ENCODE peak calls at places on chromosomes 16 and 17, in seven cellular contexts. U is esophagus squamous epithelium, K is epithelial cell of esophagus, H is RWPE1, A is SK-N-SH, D is left ventricle myocardium inferior, G is brain microvascular endothelial cell. V is an unnamed sample.

GRCh38 chr17:77772461-77772897 is 186.0 kb upstream of the TNRC6C start:
- DNase-seq in U (no peak), K (no peak), H (peak), A (peak), D (peak), G (peak), V (peak)

GRCh38 chr17:30905742-30906100 is 317 bp downstream of the TEFM start:
- DNase-seq in U (no peak), K (no peak), H (peak), A (peak), D (no peak), G (peak), V (peak)

GRCh38 chr17:50783193-50783660 is 15.9 kb upstream of the ANKRD40CL start:
- DNase-seq in U (peak), K (peak), H (peak), A (peak), D (peak), G (peak), V (peak)

GRCh38 chr16:324451-325334 is 27.8 kb downstream of the AXIN1 start:
- DNase-seq in U (no peak), K (peak), H (no peak), A (no peak), D (peak), G (no peak), V (no peak)

GRCh38 chr16:89482824-89483220 is 7.5 kb downstream of the ANKRD11 start:
- DNase-seq in U (no peak), K (no peak), H (no peak), A (no peak), D (no peak), G (no peak), V (no peak)

GRCh38 chr17:56820207-56820606 is 13.5 kb downstream of the C17orf67 start:
- DNase-seq in U (no peak), K (no peak), H (no peak), A (no peak), D (no peak), G (no peak), V (no peak)

GRCh38 chr16:54355251-54355650 is 68.7 kb upstream of the IRX3 start:
- DNase-seq in U (no peak), K (peak), H (no peak), A (no peak), D (no peak), G (peak), V (no peak)

GRCh38 chr16:51839697-51840462 is 688.8 kb upstream of the SALL1 start:
- DNase-seq in U (no peak), K (peak), H (peak), A (no peak), D (no peak), G (no peak), V (no peak)

GRCh38 chr16:58654456-58655214 is 25.0 kb upstream of the CNOT1 start:
- DNase-seq in U (no peak), K (no peak), H (no peak), A (no peak), D (no peak), G (no peak), V (no peak)

GRCh38 chr16:68401871-68402747 is 46.2 kb downstream of the SMPD3 start:
- DNase-seq in U (no peak), K (peak), H (peak), A (no peak), D (no peak), G (peak), V (no peak)

GRCh38 chr16:73916839-73917594 is 379.6 kb upstream of the PSMD7 start:
- DNase-seq in U (no peak), K (no peak), H (no peak), A (no peak), D (peak), G (no peak), V (no peak)

GRCh38 chr16:11309895-11310633 is 28.9 kb upstream of the PRM1 start:
- DNase-seq in U (peak), K (no peak), H (no peak), A (no peak), D (no peak), G (no peak), V (no peak)

GRCh38 chr17:46984892-46985291 is 5.8 kb upstream of the RPRML start:
- DNase-seq in U (no peak), K (no peak), H (no peak), A (no peak), D (no peak), G (no peak), V (no peak)

GRCh38 chr17:42667088-42667951 is 8.2 kb downstream of the TUBG2 start:
- DNase-seq in U (no peak), K (peak), H (peak), A (peak), D (no peak), G (no peak), V (no peak)

GRCh38 chr16:81624718-81625543 is 154.2 kb upstream of the PLCG2 start:
- DNase-seq in U (no peak), K (peak), H (peak), A (no peak), D (no peak), G (no peak), V (no peak)

GRCh38 chr17:60594747-60595146 is 5.2 kb upstream of the PPM1D start:
- DNase-seq in U (no peak), K (no peak), H (no peak), A (no peak), D (no peak), G (no peak), V (no peak)

GRCh38 chr16:1771072-1771863 is at the start of gene NME3:
- DNase-seq in U (no peak), K (peak), H (peak), A (peak), D (peak), G (peak), V (peak)

GRCh38 chr17:74737299-74738050 is 419 bp downstream of the RAB37 start:
- DNase-seq in U (no peak), K (no peak), H (no peak), A (peak), D (no peak), G (no peak), V (peak)

GRCh38 chr16:1152651-1153259 is at the start of gene CACNA1H:
- DNase-seq in U (no peak), K (no peak), H (peak), A (peak), D (peak), G (no peak), V (peak)

GRCh38 chr17:69466905-69467630 is 52.6 kb downstream of the MAP2K6 start:
- DNase-seq in U (no peak), K (peak), H (no peak), A (peak), D (no peak), G (peak), V (no peak)

GRCh38 chr16:50282010-50282538 is 15.7 kb downstream of the ADCY7 start:
- DNase-seq in U (peak), K (no peak), H (no peak), A (no peak), D (peak), G (peak), V (no peak)

GRCh38 chr17:76005263-76006149 is 4.9 kb downstream of the CDK3 start:
- DNase-seq in U (no peak), K (peak), H (peak), A (peak), D (peak), G (peak), V (peak)

GRCh38 chr16:84391151-84391873 is 23.0 kb downstream of the ATP2C2 start:
- DNase-seq in U (no peak), K (peak), H (no peak), A (no peak), D (no peak), G (no peak), V (no peak)

GRCh38 chr16:85168732-85169256 is 56.5 kb upstream of the CIBAR2 start:
- DNase-seq in U (no peak), K (peak), H (peak), A (peak), D (peak), G (no peak), V (peak)

GRCh38 chr16:780296-780695 is 7.9 kb downstream of the RPUSD1 start:
- DNase-seq in U (no peak), K (no peak), H (no peak), A (no peak), D (no peak), G (no peak), V (no peak)

GRCh38 chr17:58351182-58351581 is 819 bp downstream of the SUPT4H1 start:
- DNase-seq in U (no peak), K (no peak), H (no peak), A (no peak), D (no peak), G (no peak), V (no peak)

GRCh38 chr16:80993293-80993691 is 13.4 kb downstream of the CMC2 start:
- DNase-seq in U (no peak), K (peak), H (peak), A (no peak), D (no peak), G (peak), V (no peak)

GRCh38 chr16:50530277-50531236 is 17.6 kb upstream of the NKD1 start:
- DNase-seq in U (no peak), K (peak), H (peak), A (no peak), D (no peak), G (no peak), V (no peak)

GRCh38 chr16:84357191-84357651 is 11.1 kb upstream of the ATP2C2 start:
- DNase-seq in U (no peak), K (peak), H (peak), A (no peak), D (no peak), G (peak), V (no peak)

DNA sequence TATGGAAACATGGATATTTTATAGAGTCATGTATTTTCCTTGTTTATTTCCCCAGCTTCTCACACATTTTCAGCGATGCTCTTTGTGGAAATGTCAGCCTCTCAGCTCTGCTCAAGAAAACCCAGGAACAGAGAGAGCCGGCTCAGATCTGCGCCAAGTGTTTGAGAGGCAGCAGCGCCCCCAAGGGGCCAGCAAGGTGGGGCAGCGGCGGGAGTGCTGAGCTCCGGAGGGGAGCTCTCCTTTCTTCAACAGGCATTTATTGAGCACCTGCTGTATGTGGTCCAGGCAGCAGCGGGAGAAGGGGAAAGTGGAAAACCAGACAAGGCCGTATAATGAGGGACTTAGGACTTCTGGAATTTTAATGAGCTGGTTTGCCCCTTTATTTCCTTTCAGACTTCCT is 421.1 kb upstream of the C16orf82 start:
- DNase-seq in U (no peak), K (no peak), H (no peak), A (peak), D (no peak), G (no peak), V (peak)
- TF ChIP-seq CTCF in U (peak), K (no peak), H (no peak), A (peak), D (peak), G (no peak), V (peak)

GRCh38 chr17:53032861-53033271 is 789.9 kb upstream of the KIF2B start:
- DNase-seq in U (no peak), K (peak), H (peak), A (peak), D (no peak), G (no peak), V (peak)
- TF ChIP-seq CTCF in U (peak), K (peak), H (peak), A (peak), D (no peak), G (peak), V (peak)

DNA sequence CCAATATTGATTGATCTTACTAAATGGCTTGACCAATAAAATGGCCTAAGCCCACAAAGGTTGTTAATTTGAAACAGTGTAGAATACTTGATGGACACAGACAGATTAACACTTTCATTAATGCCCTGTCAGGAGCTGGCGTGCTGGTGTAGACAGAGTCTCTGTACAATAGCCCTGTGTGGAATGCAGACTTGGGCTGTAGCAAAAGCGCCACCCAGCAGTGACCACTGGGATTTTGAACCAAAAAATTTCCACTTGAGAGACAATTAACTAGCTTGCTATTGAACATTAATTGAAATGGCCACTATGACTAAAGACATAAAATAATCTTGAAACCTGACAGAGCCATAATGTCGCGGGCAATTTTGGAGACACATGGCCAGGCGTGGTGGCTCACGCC is 19.7 kb upstream of the GUCY2D start:
- DNase-seq in U (no peak), K (peak), H (no peak), A (no peak), D (no peak), G (peak), V (no peak)
- TF ChIP-seq CTCF in U (no peak), K (peak), H (no peak), A (peak), D (no peak), G (peak), V (no peak)

DNA sequence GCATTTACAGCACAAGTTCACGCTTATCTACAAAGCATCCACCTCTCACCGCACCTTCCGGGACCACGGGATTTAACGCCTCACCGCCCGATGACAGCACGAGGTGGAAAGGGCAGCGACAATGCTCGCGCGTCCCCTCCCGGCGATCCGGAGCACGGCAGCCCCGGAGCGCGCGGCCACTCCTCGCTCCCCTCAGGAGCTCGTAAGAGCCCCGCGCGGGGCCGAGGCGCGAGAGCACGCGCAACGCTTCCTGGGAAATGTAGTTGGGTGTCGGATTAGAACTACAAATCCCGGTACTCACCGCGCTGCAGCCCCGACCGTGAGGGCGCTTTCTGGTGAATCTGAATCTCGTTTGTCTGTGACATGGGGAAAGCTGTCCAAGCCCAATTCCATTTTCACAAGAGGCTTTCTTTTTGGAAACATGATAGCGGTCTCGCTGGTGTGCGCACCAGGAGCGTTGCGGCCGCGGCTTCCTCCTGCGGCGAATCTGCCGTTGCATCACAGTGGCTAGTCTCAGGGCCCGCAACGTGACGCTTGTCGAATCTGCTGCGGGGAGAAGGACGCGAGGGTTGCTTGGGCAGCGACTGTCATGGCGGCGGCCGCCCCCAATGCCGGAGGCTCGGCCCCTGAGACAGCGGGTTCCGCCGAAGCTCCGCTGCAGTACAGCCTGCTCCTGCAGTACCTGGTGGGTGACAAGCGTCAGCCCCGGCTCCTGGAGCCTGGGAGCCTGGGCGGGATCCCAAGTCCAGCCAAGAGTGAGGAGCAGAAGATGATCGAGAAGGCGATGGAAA is at the start of gene TIMM22:
- DNase-seq in U (peak), K (peak), H (peak), A (peak), D (peak), G (peak), V (peak)
- TF ChIP-seq CTCF in U (peak), K (peak), H (peak), A (peak), D (peak), G (peak), V (peak)

GRCh38 chr17:4357671-4358070 is 8.8 kb downstream of the UBE2G1 start:
- DNase-seq in U (no peak), K (no peak), H (no peak), A (no peak), D (no peak), G (no peak), V (no peak)
- TF ChIP-seq CTCF in U (no peak), K (no peak), H (no peak), A (no peak), D (no peak), G (no peak), V (no peak)

GRCh38 chr16:27181020-27181419 is 22.3 kb upstream of the KDM8 start:
- DNase-seq in U (no peak), K (no peak), H (no peak), A (peak), D (no peak), G (no peak), V (no peak)
- TF ChIP-seq CTCF in U (peak), K (peak), H (no peak), A (no peak), D (no peak), G (peak), V (no peak)

GRCh38 chr17:41151525-41151924 is 1.9 kb upstream of the KRTAP4-5 start:
- DNase-seq in U (no peak), K (no peak), H (no peak), A (no peak), D (no peak), G (no peak), V (no peak)

GRCh38 chr17:41145261-41145660 is 4.4 kb downstream of the KRTAP4-5 start:
- DNase-seq in U (no peak), K (no peak), H (no peak), A (no peak), D (no peak), G (no peak), V (no peak)

GRCh38 chr17:41150026-41150425 is 401 bp upstream of the KRTAP4-5 start:
- DNase-seq in U (no peak), K (no peak), H (no peak), A (no peak), D (no peak), G (no peak), V (no peak)

GRCh38 chr17:41147531-41148204 is 2.0 kb downstream of the KRTAP4-5 start:
- DNase-seq in U (no peak), K (no peak), H (no peak), A (no peak), D (no peak), G (no peak), V (no peak)

DNA sequence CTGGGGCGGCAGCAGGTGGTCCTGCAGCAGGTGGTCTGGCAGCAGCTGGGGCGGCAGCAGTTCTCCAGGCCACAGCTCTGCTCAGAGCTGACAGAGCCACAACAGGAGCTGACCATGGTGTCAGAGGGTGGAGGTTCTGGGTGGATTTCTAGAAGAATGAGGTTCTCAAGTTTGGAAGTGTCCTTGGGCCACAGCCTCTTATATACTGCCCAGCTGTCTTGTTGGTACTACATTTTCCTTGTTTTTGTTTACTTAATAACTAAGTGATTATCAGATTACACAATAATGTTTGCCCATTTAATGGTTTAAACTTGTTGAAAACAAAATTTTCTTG is at the start of gene KRTAP4-5:
- DNase-seq in U (no peak), K (no peak), H (no peak), A (no peak), D (no peak), G (no peak), V (no peak)
- TF ChIP-seq CTCF in U (no peak), K (no peak), H (no peak), A (no peak), D (no peak), G (no peak), V (no peak)

DNA sequence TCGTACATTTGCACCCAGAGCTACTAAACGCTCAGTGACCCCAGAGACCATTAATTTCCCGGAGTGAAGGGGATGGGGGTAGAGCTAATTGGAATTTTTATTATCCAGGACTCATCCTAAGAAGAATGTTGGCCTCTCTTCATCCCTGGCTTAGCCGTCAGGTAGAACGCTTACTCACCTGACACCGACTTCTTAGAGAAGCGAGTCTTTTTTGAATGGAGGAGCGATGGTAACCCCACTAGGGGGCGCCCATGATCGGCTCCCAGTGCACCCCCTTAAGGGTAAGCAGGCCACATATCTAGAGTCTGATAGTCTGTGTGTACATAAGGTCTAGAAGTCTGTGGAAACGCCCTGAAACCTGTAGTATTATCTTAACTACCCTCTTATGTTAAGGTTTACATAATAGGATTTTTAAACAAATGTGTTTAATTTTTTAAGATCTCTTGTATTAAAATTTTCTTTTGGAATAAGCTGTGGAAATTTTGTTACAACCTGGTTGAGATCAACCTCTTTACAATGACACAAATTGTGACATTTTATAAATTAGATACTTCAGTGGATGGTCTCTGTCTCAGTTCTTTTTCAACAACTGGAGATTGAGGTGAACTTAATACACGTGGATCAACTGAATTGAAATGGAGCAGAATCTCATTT is 229.8 kb downstream of the CPPED1 start:
- DNase-seq in U (no peak), K (no peak), H (peak), A (peak), D (peak), G (peak), V (peak)
- TF ChIP-seq CTCF in U (peak), K (no peak), H (peak), A (peak), D (peak), G (peak), V (peak)

V was measured in nephron progenitor cell.